ENCODE peak calls at places on chromosomes 7 and 10, in ten cellular contexts. One of them, this sample, is unnamed.

GRCh38 chr10:61643316-61643751 is 19.4 kb upstream of the CABCOCO1 start:
- DNase-seq in adrenal gland: no peak
- DNase-seq in choroid plexus epithelial cell: peak
- DNase-seq in heart left ventricle: no peak
- DNase-seq in mammary epithelial cell: peak
- DNase-seq in GM23248: peak
- DNase-seq in small intestine: no peak
- DNase-seq in retinal pigment epithelial cell: no peak
- DNase-seq in astrocyte: peak
- DNase-seq in colonic mucosa: no peak
- DNase-seq in this sample: no peak

GRCh38 chr10:85643839-85644525 is 722.6 kb downstream of the GRID1 start:
- DNase-seq in adrenal gland: no peak
- DNase-seq in choroid plexus epithelial cell: no peak
- DNase-seq in heart left ventricle: no peak
- DNase-seq in mammary epithelial cell: peak
- DNase-seq in GM23248: no peak
- DNase-seq in small intestine: no peak
- DNase-seq in retinal pigment epithelial cell: peak
- DNase-seq in astrocyte: peak
- DNase-seq in colonic mucosa: peak
- DNase-seq in this sample: no peak

GRCh38 chr10:63711866-63712716 is 190.9 kb downstream of the REEP3 start:
- DNase-seq in adrenal gland: peak
- DNase-seq in choroid plexus epithelial cell: peak
- DNase-seq in heart left ventricle: peak
- DNase-seq in mammary epithelial cell: peak
- DNase-seq in GM23248: peak
- DNase-seq in small intestine: peak
- DNase-seq in retinal pigment epithelial cell: peak
- DNase-seq in astrocyte: peak
- DNase-seq in colonic mucosa: peak
- DNase-seq in this sample: peak

GRCh38 chr10:52334595-52334994 is 20.5 kb downstream of the DKK1 start:
- DNase-seq in adrenal gland: no peak
- DNase-seq in choroid plexus epithelial cell: peak
- DNase-seq in heart left ventricle: no peak
- DNase-seq in mammary epithelial cell: peak
- DNase-seq in GM23248: peak
- DNase-seq in small intestine: no peak
- DNase-seq in retinal pigment epithelial cell: no peak
- DNase-seq in astrocyte: peak
- DNase-seq in colonic mucosa: no peak
- DNase-seq in this sample: no peak

GRCh38 chr10:132106431-132106830 is 40.7 kb downstream of the JAKMIP3 start:
- DNase-seq in adrenal gland: no peak
- DNase-seq in choroid plexus epithelial cell: no peak
- DNase-seq in heart left ventricle: no peak
- DNase-seq in mammary epithelial cell: no peak
- DNase-seq in GM23248: no peak
- DNase-seq in small intestine: no peak
- DNase-seq in retinal pigment epithelial cell: no peak
- DNase-seq in astrocyte: no peak
- DNase-seq in colonic mucosa: no peak
- DNase-seq in this sample: no peak

GRCh38 chr7:92595281-92595680 is 5.1 kb upstream of the FAM133B start:
- DNase-seq in adrenal gland: no peak
- DNase-seq in choroid plexus epithelial cell: no peak
- DNase-seq in heart left ventricle: no peak
- DNase-seq in mammary epithelial cell: peak
- DNase-seq in GM23248: peak
- DNase-seq in small intestine: no peak
- DNase-seq in retinal pigment epithelial cell: no peak
- DNase-seq in astrocyte: peak
- DNase-seq in colonic mucosa: no peak
- DNase-seq in this sample: no peak

GRCh38 chr10:99429521-99430095 is 816 bp downstream of the GOT1 start:
- DNase-seq in adrenal gland: no peak
- DNase-seq in choroid plexus epithelial cell: no peak
- DNase-seq in heart left ventricle: no peak
- DNase-seq in mammary epithelial cell: no peak
- DNase-seq in GM23248: peak
- DNase-seq in small intestine: no peak
- DNase-seq in retinal pigment epithelial cell: no peak
- DNase-seq in astrocyte: no peak
- DNase-seq in colonic mucosa: no peak
- DNase-seq in this sample: no peak

GRCh38 chr10:102009801-102010425 is 46.1 kb downstream of the ARMH3 start:
- DNase-seq in adrenal gland: peak
- DNase-seq in choroid plexus epithelial cell: peak
- DNase-seq in heart left ventricle: peak
- DNase-seq in mammary epithelial cell: peak
- DNase-seq in GM23248: peak
- DNase-seq in small intestine: peak
- DNase-seq in retinal pigment epithelial cell: peak
- DNase-seq in astrocyte: peak
- DNase-seq in colonic mucosa: peak
- DNase-seq in this sample: peak

GRCh38 chr10:110802551-110803238 is 69.0 kb upstream of the PDCD4 start:
- DNase-seq in adrenal gland: peak
- DNase-seq in choroid plexus epithelial cell: peak
- DNase-seq in heart left ventricle: peak
- DNase-seq in mammary epithelial cell: peak
- DNase-seq in GM23248: peak
- DNase-seq in small intestine: peak
- DNase-seq in retinal pigment epithelial cell: peak
- DNase-seq in astrocyte: peak
- DNase-seq in colonic mucosa: peak
- DNase-seq in this sample: peak

GRCh38 chr10:86536294-86536861 is 14.8 kb upstream of the WAPL start:
- DNase-seq in adrenal gland: no peak
- DNase-seq in choroid plexus epithelial cell: no peak
- DNase-seq in heart left ventricle: no peak
- DNase-seq in mammary epithelial cell: no peak
- DNase-seq in GM23248: no peak
- DNase-seq in small intestine: peak
- DNase-seq in retinal pigment epithelial cell: no peak
- DNase-seq in astrocyte: no peak
- DNase-seq in colonic mucosa: no peak
- DNase-seq in this sample: peak

GRCh38 chr10:50585921-50586739 is 37.6 kb downstream of the SGMS1 start:
- DNase-seq in adrenal gland: no peak
- DNase-seq in choroid plexus epithelial cell: peak
- DNase-seq in heart left ventricle: no peak
- DNase-seq in mammary epithelial cell: peak
- DNase-seq in GM23248: peak
- DNase-seq in small intestine: no peak
- DNase-seq in retinal pigment epithelial cell: no peak
- DNase-seq in astrocyte: no peak
- DNase-seq in colonic mucosa: no peak
- DNase-seq in this sample: no peak

GRCh38 chr7:157513682-157514081 is 176.9 kb downstream of the DNAJB6 start:
- DNase-seq in adrenal gland: no peak
- DNase-seq in choroid plexus epithelial cell: no peak
- DNase-seq in heart left ventricle: no peak
- DNase-seq in mammary epithelial cell: no peak
- DNase-seq in GM23248: no peak
- DNase-seq in small intestine: no peak
- DNase-seq in retinal pigment epithelial cell: no peak
- DNase-seq in astrocyte: no peak
- DNase-seq in colonic mucosa: no peak
- DNase-seq in this sample: no peak

GRCh38 chr7:115013887-115014286 is 92.0 kb downstream of the MDFIC start:
- DNase-seq in adrenal gland: no peak
- DNase-seq in choroid plexus epithelial cell: peak
- DNase-seq in heart left ventricle: no peak
- DNase-seq in mammary epithelial cell: no peak
- DNase-seq in GM23248: no peak
- DNase-seq in small intestine: no peak
- DNase-seq in retinal pigment epithelial cell: no peak
- DNase-seq in astrocyte: no peak
- DNase-seq in colonic mucosa: no peak
- DNase-seq in this sample: no peak

GRCh38 chr7:140005754-140006503 is 56.8 kb downstream of the PARP12 start:
- DNase-seq in adrenal gland: no peak
- DNase-seq in choroid plexus epithelial cell: peak
- DNase-seq in heart left ventricle: peak
- DNase-seq in mammary epithelial cell: no peak
- DNase-seq in GM23248: peak
- DNase-seq in small intestine: peak
- DNase-seq in retinal pigment epithelial cell: no peak
- DNase-seq in astrocyte: no peak
- DNase-seq in colonic mucosa: peak
- DNase-seq in this sample: no peak

GRCh38 chr10:124601016-124601415 is 139.4 kb downstream of the LHPP start:
- DNase-seq in adrenal gland: peak
- DNase-seq in choroid plexus epithelial cell: no peak
- DNase-seq in heart left ventricle: no peak
- DNase-seq in mammary epithelial cell: no peak
- DNase-seq in GM23248: no peak
- DNase-seq in small intestine: no peak
- DNase-seq in retinal pigment epithelial cell: no peak
- DNase-seq in astrocyte: no peak
- DNase-seq in colonic mucosa: no peak
- DNase-seq in this sample: peak
- H3K4me3 ChIP-seq in adrenal gland: no peak
- H3K4me3 ChIP-seq in choroid plexus epithelial cell: no peak
- H3K4me3 ChIP-seq in heart left ventricle: no peak
- H3K4me3 ChIP-seq in mammary epithelial cell: no peak
- H3K4me3 ChIP-seq in GM23248: no peak
- H3K4me3 ChIP-seq in small intestine: no peak
- H3K4me3 ChIP-seq in retinal pigment epithelial cell: no peak
- H3K4me3 ChIP-seq in astrocyte: no peak
- H3K4me3 ChIP-seq in colonic mucosa: no peak
- H3K4me3 ChIP-seq in this sample: no peak

DNA sequence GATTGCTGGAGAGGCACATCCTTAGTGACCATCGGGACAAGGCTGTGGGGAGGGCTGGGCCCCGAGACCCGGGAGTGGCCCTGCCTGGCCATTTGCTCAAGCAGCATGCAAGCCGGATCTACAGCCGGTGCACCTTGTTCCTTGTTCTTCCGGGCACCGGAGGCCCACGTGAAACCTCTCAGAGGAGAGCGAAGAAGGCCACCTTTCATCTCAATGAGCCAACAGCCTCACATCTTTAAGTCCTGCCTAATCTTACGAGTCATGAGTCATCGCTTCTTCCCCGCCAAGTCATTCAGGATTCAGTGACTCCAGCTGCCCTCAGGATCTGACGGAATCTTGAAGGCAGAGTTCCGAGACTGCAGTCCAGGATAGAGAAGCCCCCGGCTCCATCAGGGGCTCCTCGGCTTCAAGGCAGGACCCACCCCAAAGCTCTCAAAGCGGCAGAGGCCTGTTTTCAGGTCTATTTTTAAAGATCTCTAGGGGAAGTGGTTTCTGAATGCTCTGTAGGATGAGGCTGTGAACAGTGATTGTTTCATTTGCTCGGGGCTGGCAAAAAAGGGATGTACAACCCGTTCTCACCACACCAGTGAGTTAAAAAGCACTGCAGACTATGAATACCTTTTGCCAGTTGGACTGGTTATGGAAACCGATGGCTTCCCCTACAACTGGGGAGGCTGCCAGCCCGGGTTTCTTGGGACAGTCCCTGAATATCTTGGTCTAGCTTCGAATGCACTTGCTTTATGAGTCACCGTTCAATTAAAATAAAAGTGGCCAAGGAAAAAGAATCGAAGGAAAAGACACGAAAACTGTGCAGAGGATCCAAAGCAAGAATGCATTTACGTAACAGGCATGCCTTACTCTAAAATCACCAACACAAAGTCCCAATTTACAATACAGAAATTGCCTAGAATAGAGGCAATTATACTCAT is 57.2 kb upstream of the ECHDC3 start:
- DNase-seq in adrenal gland: peak
- DNase-seq in choroid plexus epithelial cell: peak
- DNase-seq in heart left ventricle: peak
- DNase-seq in mammary epithelial cell: peak
- DNase-seq in GM23248: peak
- DNase-seq in small intestine: peak
- DNase-seq in retinal pigment epithelial cell: peak
- DNase-seq in astrocyte: peak
- DNase-seq in colonic mucosa: peak
- DNase-seq in this sample: peak
- H3K4me3 ChIP-seq in adrenal gland: peak
- H3K4me3 ChIP-seq in choroid plexus epithelial cell: peak
- H3K4me3 ChIP-seq in heart left ventricle: no peak
- H3K4me3 ChIP-seq in mammary epithelial cell: peak
- H3K4me3 ChIP-seq in GM23248: peak
- H3K4me3 ChIP-seq in small intestine: no peak
- H3K4me3 ChIP-seq in retinal pigment epithelial cell: peak
- H3K4me3 ChIP-seq in astrocyte: peak
- H3K4me3 ChIP-seq in colonic mucosa: no peak
- H3K4me3 ChIP-seq in this sample: no peak

DNA sequence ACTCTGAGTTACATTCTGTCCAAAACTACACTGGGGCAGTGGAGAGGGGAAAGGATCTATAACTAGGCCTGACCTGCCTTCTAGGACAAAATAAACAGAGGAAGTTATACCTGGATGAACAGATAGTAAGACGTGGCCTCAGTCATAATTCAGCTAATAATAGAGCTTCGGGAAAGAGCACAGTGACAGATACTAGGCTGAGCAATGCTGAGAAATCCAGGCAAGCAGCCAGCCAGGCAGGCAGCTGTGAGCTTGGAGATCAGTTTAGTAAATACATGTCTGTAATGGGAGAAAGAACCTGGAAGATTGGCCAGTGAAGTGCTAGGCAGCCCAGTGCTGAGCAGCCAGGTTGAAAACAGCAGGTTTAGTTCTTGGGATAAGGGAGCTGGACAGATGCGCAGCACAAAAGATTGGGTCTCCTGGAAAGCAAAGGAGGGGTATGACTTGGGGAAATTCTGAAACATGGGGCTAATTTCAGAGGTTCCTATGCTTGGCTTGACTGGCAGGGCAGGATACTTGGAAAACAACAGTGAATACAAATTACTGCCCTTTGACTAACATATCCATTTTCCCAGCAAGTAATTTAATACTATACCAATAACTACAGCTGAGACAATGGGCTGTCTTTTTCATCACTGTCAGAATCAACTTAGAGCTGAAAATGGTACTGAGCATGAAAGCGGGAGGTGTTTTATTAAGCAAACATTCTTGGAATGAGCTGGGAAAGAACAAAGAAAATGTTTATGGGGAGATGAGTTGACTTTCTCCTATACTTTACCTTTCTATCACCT is 140.8 kb downstream of the DGKB start:
- DNase-seq in adrenal gland: peak
- DNase-seq in choroid plexus epithelial cell: peak
- DNase-seq in heart left ventricle: peak
- DNase-seq in mammary epithelial cell: peak
- DNase-seq in GM23248: peak
- DNase-seq in small intestine: no peak
- DNase-seq in retinal pigment epithelial cell: peak
- DNase-seq in astrocyte: peak
- DNase-seq in colonic mucosa: no peak
- DNase-seq in this sample: no peak
- H3K4me3 ChIP-seq in adrenal gland: no peak
- H3K4me3 ChIP-seq in choroid plexus epithelial cell: no peak
- H3K4me3 ChIP-seq in heart left ventricle: no peak
- H3K4me3 ChIP-seq in mammary epithelial cell: no peak
- H3K4me3 ChIP-seq in GM23248: no peak
- H3K4me3 ChIP-seq in small intestine: no peak
- H3K4me3 ChIP-seq in retinal pigment epithelial cell: no peak
- H3K4me3 ChIP-seq in astrocyte: no peak
- H3K4me3 ChIP-seq in colonic mucosa: no peak
- H3K4me3 ChIP-seq in this sample: no peak

GRCh38 chr10:114172241-114172640 is 1.8 kb downstream of the CCDC186 start:
- DNase-seq in adrenal gland: no peak
- DNase-seq in choroid plexus epithelial cell: peak
- DNase-seq in heart left ventricle: no peak
- DNase-seq in mammary epithelial cell: no peak
- DNase-seq in GM23248: peak
- DNase-seq in small intestine: peak
- DNase-seq in retinal pigment epithelial cell: no peak
- DNase-seq in astrocyte: peak
- DNase-seq in colonic mucosa: no peak
- DNase-seq in this sample: no peak
- H3K4me3 ChIP-seq in adrenal gland: no peak
- H3K4me3 ChIP-seq in choroid plexus epithelial cell: peak
- H3K4me3 ChIP-seq in heart left ventricle: peak
- H3K4me3 ChIP-seq in mammary epithelial cell: peak
- H3K4me3 ChIP-seq in GM23248: peak
- H3K4me3 ChIP-seq in small intestine: peak
- H3K4me3 ChIP-seq in retinal pigment epithelial cell: no peak
- H3K4me3 ChIP-seq in astrocyte: peak
- H3K4me3 ChIP-seq in colonic mucosa: peak
- H3K4me3 ChIP-seq in this sample: no peak

This sample was measured in mucosa of descending colon.